ENCODE peak calls at places on chromosomes 4 and X, in seven cellular contexts. G, O, N, T, M, C and U are unnamed samples.

GRCh38 chr4:137474711-137475301 is 57.5 kb downstream of the PCDH18 start:
- DNase-seq in G (peak), O (no peak), N (peak), T (no peak), M (no peak), C (no peak), U (no peak)

GRCh38 chr4:78669453-78669852 is 106.7 kb upstream of the BMP2K start:
- DNase-seq in G (no peak), O (no peak), N (no peak), T (no peak), M (peak), C (no peak), U (no peak)

GRCh38 chrX:1492421-1493012 is 39.8 kb upstream of the ASMTL start:
- DNase-seq in G (no peak), O (no peak), N (no peak), T (no peak), M (no peak), C (no peak), U (no peak)

GRCh38 chr4:149980941-149981340 is 97.3 kb upstream of the DCLK2 start:
- DNase-seq in G (peak), O (peak), N (peak), T (no peak), M (peak), C (peak), U (peak)

GRCh38 chrX:68894513-68895338 is 65.9 kb downstream of the EFNB1 start:
- DNase-seq in G (peak), O (peak), N (peak), T (peak), M (peak), C (no peak), U (no peak)

GRCh38 chr4:107988763-107989035 is 990 bp upstream of the HADH start:
- DNase-seq in G (no peak), O (no peak), N (no peak), T (no peak), M (no peak), C (no peak), U (no peak)

GRCh38 chrX:68183612-68184214 is 249.6 kb downstream of the OPHN1 start:
- DNase-seq in G (peak), O (no peak), N (peak), T (no peak), M (peak), C (no peak), U (no peak)

GRCh38 chrX:140467211-140467610 is 37.7 kb downstream of the SOX3 start:
- DNase-seq in G (no peak), O (no peak), N (no peak), T (no peak), M (peak), C (no peak), U (no peak)

GRCh38 chr4:77044458-77045124 is 31.2 kb downstream of the CCNI start:
- DNase-seq in G (peak), O (no peak), N (peak), T (no peak), M (peak), C (no peak), U (no peak)

GRCh38 chrX:29237972-29238371 is 650.7 kb downstream of the IL1RAPL1 start:
- DNase-seq in G (no peak), O (no peak), N (peak), T (no peak), M (no peak), C (no peak), U (no peak)

GRCh38 chr4:112189754-112190153 is 41.8 kb upstream of the AP1AR start:
- DNase-seq in G (peak), O (no peak), N (peak), T (no peak), M (peak), C (no peak), U (no peak)

GRCh38 chr4:105050896-105051295 is 95.8 kb upstream of the TET2 start:
- DNase-seq in G (no peak), O (no peak), N (peak), T (no peak), M (no peak), C (no peak), U (no peak)

GRCh38 chr4:132108784-132109183 is 1040.3 kb upstream of the PCDH10 start:
- DNase-seq in G (no peak), O (no peak), N (peak), T (no peak), M (no peak), C (no peak), U (no peak)

GRCh38 chrX:44784241-44784640 is 59.6 kb upstream of the DUSP21 start:
- DNase-seq in G (no peak), O (no peak), N (no peak), T (no peak), M (no peak), C (no peak), U (no peak)

GRCh38 chrX:24676403-24677024 is 17.2 kb upstream of the POLA1 start:
- DNase-seq in G (peak), O (no peak), N (no peak), T (no peak), M (peak), C (no peak), U (no peak)

GRCh38 chr4:10979032-10979431 is 294.5 kb upstream of the CLNK start:
- DNase-seq in G (no peak), O (no peak), N (no peak), T (no peak), M (no peak), C (no peak), U (no peak)

GRCh38 chrX:71107762-71108360 is 1.3 kb upstream of the CXorf65 start:
- DNase-seq in G (peak), O (no peak), N (no peak), T (no peak), M (no peak), C (no peak), U (no peak)

GRCh38 chrX:38627683-38628082 is 66.3 kb downstream of the TSPAN7 start:
- DNase-seq in G (no peak), O (no peak), N (peak), T (peak), M (peak), C (no peak), U (peak)

GRCh38 chrX:125205084-125205917 is 114.4 kb upstream of the TEX13C start:
- DNase-seq in G (peak), O (peak), N (no peak), T (peak), M (peak), C (no peak), U (no peak)

GRCh38 chrX:106999002-106999975 is 723 bp downstream of the MORC4 start:
- DNase-seq in G (peak), O (peak), N (peak), T (peak), M (peak), C (peak), U (peak)

GRCh38 chr4:89995824-89996223 is 101.2 kb downstream of the MMRN1 start:
- DNase-seq in G (no peak), O (no peak), N (no peak), T (no peak), M (no peak), C (no peak), U (no peak)

GRCh38 chr4:143386812-143387211 is 50.1 kb downstream of the GAB1 start:
- DNase-seq in G (no peak), O (no peak), N (peak), T (no peak), M (no peak), C (no peak), U (no peak)

GRCh38 chrX:3268804-3269203 is 77.6 kb downstream of the MXRA5 start:
- DNase-seq in G (peak), O (no peak), N (peak), T (no peak), M (no peak), C (no peak), U (no peak)

GRCh38 chr4:20901851-20902250 is 201.6 kb downstream of the PACRGL start:
- DNase-seq in G (no peak), O (no peak), N (no peak), T (no peak), M (no peak), C (no peak), U (no peak)

GRCh38 chrX:45517090-45517973 is 316.7 kb upstream of the DIPK2B start:
- DNase-seq in G (peak), O (no peak), N (peak), T (no peak), M (peak), C (no peak), U (no peak)

GRCh38 chr4:38034986-38035882 is 75.0 kb downstream of the PTTG2 start:
- DNase-seq in G (peak), O (peak), N (peak), T (no peak), M (peak), C (peak), U (no peak)

GRCh38 chr4:61299316-61299715 is 99.2 kb downstream of the ADGRL3 start:
- DNase-seq in G (no peak), O (no peak), N (no peak), T (no peak), M (no peak), C (no peak), U (no peak)

GRCh38 chr4:16659694-16660093 is 238.8 kb downstream of the LDB2 start:
- DNase-seq in G (no peak), O (no peak), N (no peak), T (no peak), M (no peak), C (no peak), U (no peak)

GRCh38 chr4:88130544-88131305 is 27.7 kb downstream of the ABCG2 start:
- DNase-seq in G (no peak), O (no peak), N (no peak), T (no peak), M (no peak), C (peak), U (no peak)

GRCh38 chrX:49932786-49933185 is 10.4 kb downstream of the CLCN5 start:
- DNase-seq in G (no peak), O (no peak), N (no peak), T (no peak), M (no peak), C (no peak), U (no peak)

GRCh38 chr4:183878571-183878970 is 26.5 kb upstream of the STOX2 start:
- DNase-seq in G (no peak), O (no peak), N (no peak), T (no peak), M (no peak), C (no peak), U (no peak)

GRCh38 chr4:162409048-162409447 is 245.2 kb upstream of the FSTL5 start:
- DNase-seq in G (no peak), O (no peak), N (no peak), T (no peak), M (no peak), C (no peak), U (no peak)

GRCh38 chr4:8081171-8081570 is 77.4 kb downstream of the ABLIM2 start:
- DNase-seq in G (no peak), O (no peak), N (no peak), T (no peak), M (no peak), C (no peak), U (no peak)

GRCh38 chr4:114078636-114079035 is 99.2 kb upstream of the ARSJ start:
- DNase-seq in G (peak), O (no peak), N (peak), T (no peak), M (no peak), C (no peak), U (no peak)

GRCh38 chr4:54568184-54568583 is 89.6 kb upstream of the KIT start:
- DNase-seq in G (peak), O (no peak), N (peak), T (no peak), M (no peak), C (peak), U (peak)

GRCh38 chr4:120132935-120133334 is 66.3 kb upstream of the MAD2L1 start:
- DNase-seq in G (peak), O (no peak), N (peak), T (no peak), M (no peak), C (no peak), U (no peak)

GRCh38 chrX:148580016-148580415 is 79.6 kb downstream of the AFF2 start:
- DNase-seq in G (no peak), O (no peak), N (no peak), T (no peak), M (no peak), C (no peak), U (no peak)

DNA sequence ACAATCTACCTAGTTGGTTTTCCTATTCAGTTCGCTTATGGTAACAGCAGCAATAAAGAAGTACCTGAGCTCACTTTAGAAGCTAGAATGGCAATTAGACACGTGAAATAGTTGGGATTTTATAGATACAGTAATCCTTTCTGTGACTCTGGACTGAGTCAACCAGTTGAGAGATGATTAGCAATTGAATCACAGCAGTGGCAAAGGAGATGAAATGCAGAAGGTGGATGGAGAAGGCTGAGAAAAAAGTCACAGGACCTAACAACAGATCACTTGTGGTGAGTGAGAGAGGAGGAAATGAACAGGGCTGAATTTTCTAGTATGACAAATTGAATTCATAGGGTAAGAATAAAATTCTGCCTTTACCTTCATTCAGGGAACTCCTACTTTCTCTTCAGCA is 197.1 kb upstream of the MAGEB18 start:
- DNase-seq in G (no peak), O (no peak), N (peak), T (no peak), M (no peak), C (no peak), U (no peak)
- H2BK120ac ChIP-seq in G (no peak), O (no peak), N (no peak), T (no peak), M (no peak), C (no peak), U (no peak)

GRCh38 chrX:116972362-116972761 is 509.6 kb upstream of the CT83 start:
- DNase-seq in G (no peak), O (no peak), N (no peak), T (no peak), M (no peak), C (no peak), U (no peak)

DNA sequence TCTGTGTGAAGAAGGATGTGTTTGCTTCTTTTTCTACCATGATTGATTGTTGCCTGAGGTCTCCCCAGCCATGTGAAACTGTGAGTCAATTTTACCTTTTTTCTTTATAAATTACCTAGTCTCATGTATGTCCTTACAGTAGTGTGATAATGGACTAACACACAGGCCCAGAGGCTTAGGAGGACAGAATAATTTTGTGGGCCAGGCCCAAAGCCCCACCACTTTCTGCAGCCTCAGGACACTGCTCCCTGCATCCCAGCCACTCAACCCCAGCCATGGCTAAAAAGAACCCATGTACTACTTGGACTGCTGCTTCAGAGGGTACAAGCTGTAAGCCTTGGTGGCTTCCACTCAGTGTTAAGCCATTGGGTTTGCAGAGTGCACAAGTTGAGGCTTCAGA is 512.7 kb upstream of the CT83 start:
- DNase-seq in G (no peak), O (no peak), N (no peak), T (no peak), M (peak), C (no peak), U (no peak)
- H2BK120ac ChIP-seq in G (no peak), O (no peak), N (no peak), T (no peak), M (no peak), C (no peak), U (no peak)

GRCh38 chr4:74109116-74109791 is 10.3 kb upstream of the CXCL2 start:
- DNase-seq in G (peak), O (no peak), N (peak), T (peak), M (peak), C (peak), U (peak)
- H2BK120ac ChIP-seq in G (peak), O (no peak), N (peak), T (no peak), M (peak), C (no peak), U (no peak)

DNA sequence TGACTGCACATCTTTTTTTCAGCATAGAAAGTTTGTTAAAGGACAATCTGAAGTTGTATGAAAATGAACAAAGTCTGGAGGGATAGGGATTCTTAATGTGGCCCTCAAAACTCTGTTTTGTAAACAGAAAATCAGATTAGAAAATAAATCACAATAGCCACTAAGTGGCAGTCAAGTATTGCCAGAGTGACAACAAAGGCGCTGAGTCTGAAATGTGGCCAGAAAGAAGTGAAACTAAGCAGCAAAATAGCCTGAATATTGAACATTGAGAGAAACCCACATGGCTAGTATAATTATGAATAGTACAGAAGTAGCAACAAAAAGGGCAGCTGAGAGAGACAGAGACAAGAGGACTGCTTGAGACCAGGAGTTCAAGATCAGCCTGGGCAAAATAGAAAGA is 81.1 kb upstream of the CT45A1 start:
- DNase-seq in G (no peak), O (no peak), N (no peak), T (no peak), M (no peak), C (no peak), U (no peak)
- H2BK120ac ChIP-seq in G (no peak), O (no peak), N (no peak), T (no peak), M (no peak), C (no peak), U (no peak)

DNA sequence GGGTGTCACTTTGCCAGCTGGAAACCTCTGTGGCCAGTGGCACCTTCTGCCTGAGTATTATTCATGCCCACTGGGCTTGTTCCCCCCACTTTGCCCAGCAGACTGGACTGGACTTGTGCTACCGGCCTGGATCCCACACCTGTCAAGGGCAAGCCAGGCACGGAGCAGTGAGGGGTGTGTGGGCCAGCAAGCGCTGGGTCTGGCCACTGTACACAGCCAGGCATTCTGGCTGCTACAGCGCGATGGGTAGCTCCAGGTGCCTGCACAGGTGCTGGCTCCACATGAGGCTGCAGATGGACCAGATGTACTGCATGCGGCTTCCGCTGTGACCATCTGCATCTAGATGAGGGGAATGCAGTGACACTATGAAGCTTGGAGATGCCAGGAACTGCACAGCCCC is 39.5 kb downstream of the KCNE5 start:
- DNase-seq in G (no peak), O (no peak), N (no peak), T (no peak), M (no peak), C (no peak), U (no peak)
- H2BK120ac ChIP-seq in G (no peak), O (no peak), N (no peak), T (no peak), M (no peak), C (no peak), U (no peak)

DNA sequence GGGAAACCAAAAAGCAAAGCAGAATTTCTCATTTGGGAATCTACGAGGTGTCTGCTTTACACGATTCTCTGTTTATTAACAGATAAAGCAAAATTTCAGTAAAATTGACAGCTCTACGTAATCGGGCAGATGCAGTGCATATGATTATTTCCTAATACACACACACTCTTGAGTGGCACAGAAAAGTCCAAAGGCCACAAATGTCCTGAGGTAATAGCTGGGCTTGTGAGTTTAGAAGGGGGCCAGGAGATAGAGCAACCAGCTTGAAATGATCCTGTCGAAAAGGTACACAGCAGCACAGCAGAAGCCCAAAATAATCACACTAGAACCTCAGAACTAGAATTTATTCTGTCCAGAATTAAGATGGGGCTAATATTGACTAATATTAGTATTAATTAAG is 236.0 kb downstream of the FAT4 start:
- DNase-seq in G (no peak), O (no peak), N (no peak), T (no peak), M (no peak), C (no peak), U (no peak)
- H2BK120ac ChIP-seq in G (no peak), O (no peak), N (no peak), T (no peak), M (no peak), C (no peak), U (no peak)

DNA sequence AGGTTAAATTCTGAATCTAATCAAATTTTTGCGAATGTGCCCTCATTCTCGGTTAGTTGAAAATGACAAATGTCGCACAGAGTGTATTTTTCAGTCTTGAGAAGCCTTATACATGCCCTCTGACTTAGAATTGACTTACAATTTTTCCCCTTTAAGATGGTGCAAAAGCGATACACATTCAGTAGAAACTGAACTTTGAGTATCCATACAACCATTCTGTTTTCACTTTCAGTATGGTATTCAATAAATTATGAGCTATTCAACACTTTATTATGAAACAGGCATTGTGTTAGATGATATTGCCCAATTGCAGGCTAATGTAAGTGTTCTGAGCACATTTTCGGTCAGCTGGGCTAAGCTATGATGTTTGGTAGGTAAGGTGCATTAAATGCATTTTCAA is 43.4 kb downstream of the SLC9A7 start:
- DNase-seq in G (no peak), O (no peak), N (no peak), T (no peak), M (no peak), C (no peak), U (no peak)
- H2BK120ac ChIP-seq in G (no peak), O (no peak), N (no peak), T (no peak), M (no peak), C (no peak), U (no peak)

DNA sequence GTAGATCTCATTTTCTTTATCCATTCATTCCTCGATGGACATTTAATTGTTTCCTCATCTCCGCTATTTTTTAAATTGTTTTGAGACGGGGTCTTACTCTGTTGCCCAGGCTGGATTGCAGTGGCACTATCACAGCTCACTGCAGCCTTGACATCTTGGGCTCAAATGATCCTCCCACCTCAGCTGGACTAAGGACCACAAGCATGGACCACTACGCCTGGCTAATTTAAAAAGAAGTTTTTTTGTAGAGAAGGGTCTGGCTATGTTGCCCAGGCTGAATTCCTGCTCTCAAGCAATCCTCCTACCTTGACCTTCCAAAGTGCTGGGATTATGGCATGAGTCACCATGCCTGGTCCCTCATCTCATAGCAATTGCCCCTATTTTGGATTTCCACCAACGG is 7.0 kb upstream of the TRIML1 start:
- DNase-seq in G (no peak), O (no peak), N (no peak), T (no peak), M (no peak), C (no peak), U (no peak)
- H2BK120ac ChIP-seq in G (no peak), O (no peak), N (no peak), T (no peak), M (no peak), C (no peak), U (no peak)